ENCODE peak calls at places on chromosomes 3 and 15, in eight cellular contexts. One of them, this sample, is unnamed.

GRCh38 chr15:67331676-67332075 is 77.1 kb downstream of the IQCH start:
- DNase-seq in AG09319: no peak
- DNase-seq in adrenal gland: no peak
- DNase-seq in fibroblast of lung: no peak
- DNase-seq in fibroblast of the aortic adventitia: peak
- DNase-seq in endothelial cell: no peak
- DNase-seq in foreskin fibroblast: peak
- DNase-seq in CD8-positive, alpha-beta T cell: no peak
- DNase-seq in this sample: peak

GRCh38 chr3:129077222-129077621 is 16.6 kb downstream of the GP9 start:
- DNase-seq in AG09319: no peak
- DNase-seq in adrenal gland: no peak
- DNase-seq in fibroblast of lung: peak
- DNase-seq in fibroblast of the aortic adventitia: peak
- DNase-seq in endothelial cell: no peak
- DNase-seq in foreskin fibroblast: peak
- DNase-seq in CD8-positive, alpha-beta T cell: no peak
- DNase-seq in this sample: peak

GRCh38 chr3:40086890-40087884 is 222.3 kb upstream of the EIF1B start:
- DNase-seq in AG09319: no peak
- DNase-seq in adrenal gland: no peak
- DNase-seq in fibroblast of lung: no peak
- DNase-seq in fibroblast of the aortic adventitia: peak
- DNase-seq in endothelial cell: no peak
- DNase-seq in foreskin fibroblast: peak
- DNase-seq in CD8-positive, alpha-beta T cell: no peak
- DNase-seq in this sample: peak

GRCh38 chr3:114903213-114903612 is 243.9 kb downstream of the ZBTB20 start:
- DNase-seq in AG09319: no peak
- DNase-seq in adrenal gland: no peak
- DNase-seq in fibroblast of lung: no peak
- DNase-seq in fibroblast of the aortic adventitia: no peak
- DNase-seq in endothelial cell: no peak
- DNase-seq in foreskin fibroblast: peak
- DNase-seq in CD8-positive, alpha-beta T cell: no peak
- DNase-seq in this sample: peak

GRCh38 chr3:143358793-143359491 is 239.4 kb downstream of the CHST2 start:
- DNase-seq in AG09319: no peak
- DNase-seq in adrenal gland: no peak
- DNase-seq in fibroblast of lung: no peak
- DNase-seq in fibroblast of the aortic adventitia: no peak
- DNase-seq in endothelial cell: no peak
- DNase-seq in foreskin fibroblast: no peak
- DNase-seq in CD8-positive, alpha-beta T cell: no peak
- DNase-seq in this sample: no peak

GRCh38 chr3:61778095-61778494 is 216.7 kb downstream of the PTPRG start:
- DNase-seq in AG09319: no peak
- DNase-seq in adrenal gland: no peak
- DNase-seq in fibroblast of lung: no peak
- DNase-seq in fibroblast of the aortic adventitia: no peak
- DNase-seq in endothelial cell: no peak
- DNase-seq in foreskin fibroblast: no peak
- DNase-seq in CD8-positive, alpha-beta T cell: no peak
- DNase-seq in this sample: no peak

GRCh38 chr3:29441020-29441324 is 160.1 kb downstream of the RBMS3 start:
- DNase-seq in AG09319: no peak
- DNase-seq in adrenal gland: no peak
- DNase-seq in fibroblast of lung: no peak
- DNase-seq in fibroblast of the aortic adventitia: no peak
- DNase-seq in endothelial cell: no peak
- DNase-seq in foreskin fibroblast: no peak
- DNase-seq in CD8-positive, alpha-beta T cell: no peak
- DNase-seq in this sample: no peak

GRCh38 chr3:188348445-188349244 is 194.7 kb downstream of the LPP start:
- DNase-seq in AG09319: peak
- DNase-seq in adrenal gland: peak
- DNase-seq in fibroblast of lung: peak
- DNase-seq in fibroblast of the aortic adventitia: peak
- DNase-seq in endothelial cell: no peak
- DNase-seq in foreskin fibroblast: peak
- DNase-seq in CD8-positive, alpha-beta T cell: no peak
- DNase-seq in this sample: peak

GRCh38 chr15:100759698-100760356 is 119.8 kb upstream of the ALDH1A3 start:
- DNase-seq in AG09319: no peak
- DNase-seq in adrenal gland: peak
- DNase-seq in fibroblast of lung: peak
- DNase-seq in fibroblast of the aortic adventitia: peak
- DNase-seq in endothelial cell: no peak
- DNase-seq in foreskin fibroblast: peak
- DNase-seq in CD8-positive, alpha-beta T cell: no peak
- DNase-seq in this sample: peak

GRCh38 chr3:58556001-58556400 is 19.0 kb upstream of the ACOX2 start:
- DNase-seq in AG09319: no peak
- DNase-seq in adrenal gland: no peak
- DNase-seq in fibroblast of lung: no peak
- DNase-seq in fibroblast of the aortic adventitia: no peak
- DNase-seq in endothelial cell: no peak
- DNase-seq in foreskin fibroblast: no peak
- DNase-seq in CD8-positive, alpha-beta T cell: no peak
- DNase-seq in this sample: no peak

GRCh38 chr3:194137314-194138097 is 1.6 kb downstream of the HES1 start:
- DNase-seq in AG09319: no peak
- DNase-seq in adrenal gland: peak
- DNase-seq in fibroblast of lung: peak
- DNase-seq in fibroblast of the aortic adventitia: no peak
- DNase-seq in endothelial cell: peak
- DNase-seq in foreskin fibroblast: peak
- DNase-seq in CD8-positive, alpha-beta T cell: peak
- DNase-seq in this sample: peak

GRCh38 chr3:14248849-14249523 is 70.4 kb downstream of the LSM3 start:
- DNase-seq in AG09319: no peak
- DNase-seq in adrenal gland: no peak
- DNase-seq in fibroblast of lung: no peak
- DNase-seq in fibroblast of the aortic adventitia: no peak
- DNase-seq in endothelial cell: no peak
- DNase-seq in foreskin fibroblast: peak
- DNase-seq in CD8-positive, alpha-beta T cell: no peak
- DNase-seq in this sample: no peak

GRCh38 chr3:147554332-147554731 is 145.2 kb downstream of the ZIC1 start:
- DNase-seq in AG09319: no peak
- DNase-seq in adrenal gland: no peak
- DNase-seq in fibroblast of lung: no peak
- DNase-seq in fibroblast of the aortic adventitia: no peak
- DNase-seq in endothelial cell: no peak
- DNase-seq in foreskin fibroblast: no peak
- DNase-seq in CD8-positive, alpha-beta T cell: no peak
- DNase-seq in this sample: no peak

GRCh38 chr15:64568765-64569164 is 108.4 kb downstream of the ZNF609 start:
- DNase-seq in AG09319: no peak
- DNase-seq in adrenal gland: no peak
- DNase-seq in fibroblast of lung: no peak
- DNase-seq in fibroblast of the aortic adventitia: no peak
- DNase-seq in endothelial cell: no peak
- DNase-seq in foreskin fibroblast: no peak
- DNase-seq in CD8-positive, alpha-beta T cell: no peak
- DNase-seq in this sample: no peak

GRCh38 chr3:119681279-119681678 is 4.1 kb upstream of the COX17 start:
- DNase-seq in AG09319: no peak
- DNase-seq in adrenal gland: no peak
- DNase-seq in fibroblast of lung: peak
- DNase-seq in fibroblast of the aortic adventitia: peak
- DNase-seq in endothelial cell: no peak
- DNase-seq in foreskin fibroblast: peak
- DNase-seq in CD8-positive, alpha-beta T cell: no peak
- DNase-seq in this sample: peak

GRCh38 chr3:128970741-128971048 is 23.2 kb downstream of the CFAP92 start:
- DNase-seq in AG09319: no peak
- DNase-seq in adrenal gland: no peak
- DNase-seq in fibroblast of lung: peak
- DNase-seq in fibroblast of the aortic adventitia: no peak
- DNase-seq in endothelial cell: no peak
- DNase-seq in foreskin fibroblast: no peak
- DNase-seq in CD8-positive, alpha-beta T cell: no peak
- DNase-seq in this sample: no peak

GRCh38 chr3:22685598-22685997 is 517.5 kb upstream of the UBE2E2 start:
- DNase-seq in AG09319: no peak
- DNase-seq in adrenal gland: no peak
- DNase-seq in fibroblast of lung: no peak
- DNase-seq in fibroblast of the aortic adventitia: no peak
- DNase-seq in endothelial cell: peak
- DNase-seq in foreskin fibroblast: peak
- DNase-seq in CD8-positive, alpha-beta T cell: no peak
- DNase-seq in this sample: peak

GRCh38 chr3:99700637-99701268 is 62.4 kb downstream of the COL8A1 start:
- DNase-seq in AG09319: no peak
- DNase-seq in adrenal gland: no peak
- DNase-seq in fibroblast of lung: peak
- DNase-seq in fibroblast of the aortic adventitia: peak
- DNase-seq in endothelial cell: no peak
- DNase-seq in foreskin fibroblast: peak
- DNase-seq in CD8-positive, alpha-beta T cell: no peak
- DNase-seq in this sample: peak

GRCh38 chr15:41334293-41335120 is 1.8 kb downstream of the NUSAP1 start:
- DNase-seq in AG09319: no peak
- DNase-seq in adrenal gland: no peak
- DNase-seq in fibroblast of lung: no peak
- DNase-seq in fibroblast of the aortic adventitia: no peak
- DNase-seq in endothelial cell: no peak
- DNase-seq in foreskin fibroblast: no peak
- DNase-seq in CD8-positive, alpha-beta T cell: no peak
- DNase-seq in this sample: no peak

GRCh38 chr15:65969865-65970832 is 100.9 kb downstream of the RAB11A start:
- DNase-seq in AG09319: no peak
- DNase-seq in adrenal gland: no peak
- DNase-seq in fibroblast of lung: no peak
- DNase-seq in fibroblast of the aortic adventitia: no peak
- DNase-seq in endothelial cell: no peak
- DNase-seq in foreskin fibroblast: no peak
- DNase-seq in CD8-positive, alpha-beta T cell: no peak
- DNase-seq in this sample: no peak

GRCh38 chr15:55737373-55737772 is 5.6 kb downstream of the PRTG start:
- DNase-seq in AG09319: no peak
- DNase-seq in adrenal gland: no peak
- DNase-seq in fibroblast of lung: peak
- DNase-seq in fibroblast of the aortic adventitia: peak
- DNase-seq in endothelial cell: peak
- DNase-seq in foreskin fibroblast: peak
- DNase-seq in CD8-positive, alpha-beta T cell: no peak
- DNase-seq in this sample: peak

GRCh38 chr3:27253831-27254230 is 115.4 kb downstream of the NEK10 start:
- DNase-seq in AG09319: peak
- DNase-seq in adrenal gland: peak
- DNase-seq in fibroblast of lung: peak
- DNase-seq in fibroblast of the aortic adventitia: peak
- DNase-seq in endothelial cell: peak
- DNase-seq in foreskin fibroblast: peak
- DNase-seq in CD8-positive, alpha-beta T cell: no peak
- DNase-seq in this sample: peak

GRCh38 chr3:133956333-133956732 is 60.7 kb upstream of the RAB6B start:
- DNase-seq in AG09319: no peak
- DNase-seq in adrenal gland: peak
- DNase-seq in fibroblast of lung: no peak
- DNase-seq in fibroblast of the aortic adventitia: no peak
- DNase-seq in endothelial cell: peak
- DNase-seq in foreskin fibroblast: no peak
- DNase-seq in CD8-positive, alpha-beta T cell: no peak
- DNase-seq in this sample: no peak

GRCh38 chr15:45715528-45715927 is 80.7 kb downstream of the SQOR start:
- DNase-seq in AG09319: no peak
- DNase-seq in adrenal gland: no peak
- DNase-seq in fibroblast of lung: no peak
- DNase-seq in fibroblast of the aortic adventitia: peak
- DNase-seq in endothelial cell: no peak
- DNase-seq in foreskin fibroblast: peak
- DNase-seq in CD8-positive, alpha-beta T cell: no peak
- DNase-seq in this sample: peak
- TF ChIP-seq CTCF in AG09319: peak
- TF ChIP-seq CTCF in adrenal gland: no peak
- TF ChIP-seq CTCF in fibroblast of lung: peak
- TF ChIP-seq CTCF in fibroblast of the aortic adventitia: peak
- TF ChIP-seq CTCF in endothelial cell: no peak
- TF ChIP-seq CTCF in foreskin fibroblast: peak
- TF ChIP-seq CTCF in CD8-positive, alpha-beta T cell: no peak
- TF ChIP-seq CTCF in this sample: peak

GRCh38 chr3:12807066-12807465 is 10.6 kb downstream of the CAND2 start:
- DNase-seq in AG09319: no peak
- DNase-seq in adrenal gland: no peak
- DNase-seq in fibroblast of lung: no peak
- DNase-seq in fibroblast of the aortic adventitia: no peak
- DNase-seq in endothelial cell: no peak
- DNase-seq in foreskin fibroblast: no peak
- DNase-seq in CD8-positive, alpha-beta T cell: no peak
- DNase-seq in this sample: no peak
- TF ChIP-seq CTCF in AG09319: no peak
- TF ChIP-seq CTCF in adrenal gland: no peak
- TF ChIP-seq CTCF in fibroblast of lung: no peak
- TF ChIP-seq CTCF in fibroblast of the aortic adventitia: no peak
- TF ChIP-seq CTCF in endothelial cell: no peak
- TF ChIP-seq CTCF in foreskin fibroblast: no peak
- TF ChIP-seq CTCF in CD8-positive, alpha-beta T cell: no peak
- TF ChIP-seq CTCF in this sample: no peak

GRCh38 chr3:4571690-4572334 is 78.7 kb downstream of the ITPR1 start:
- DNase-seq in AG09319: no peak
- DNase-seq in adrenal gland: no peak
- DNase-seq in fibroblast of lung: peak
- DNase-seq in fibroblast of the aortic adventitia: no peak
- DNase-seq in endothelial cell: no peak
- DNase-seq in foreskin fibroblast: no peak
- DNase-seq in CD8-positive, alpha-beta T cell: no peak
- DNase-seq in this sample: peak
- TF ChIP-seq CTCF in AG09319: no peak
- TF ChIP-seq CTCF in adrenal gland: no peak
- TF ChIP-seq CTCF in fibroblast of lung: no peak
- TF ChIP-seq CTCF in fibroblast of the aortic adventitia: no peak
- TF ChIP-seq CTCF in endothelial cell: peak
- TF ChIP-seq CTCF in foreskin fibroblast: no peak
- TF ChIP-seq CTCF in CD8-positive, alpha-beta T cell: no peak
- TF ChIP-seq CTCF in this sample: peak

GRCh38 chr3:148718982-148719862 is 21.5 kb downstream of the AGTR1 start:
- DNase-seq in AG09319: no peak
- DNase-seq in adrenal gland: no peak
- DNase-seq in fibroblast of lung: no peak
- DNase-seq in fibroblast of the aortic adventitia: peak
- DNase-seq in endothelial cell: no peak
- DNase-seq in foreskin fibroblast: peak
- DNase-seq in CD8-positive, alpha-beta T cell: no peak
- DNase-seq in this sample: peak

GRCh38 chr3:148714521-148714920 is 16.8 kb downstream of the AGTR1 start:
- DNase-seq in AG09319: no peak
- DNase-seq in adrenal gland: no peak
- DNase-seq in fibroblast of lung: no peak
- DNase-seq in fibroblast of the aortic adventitia: no peak
- DNase-seq in endothelial cell: no peak
- DNase-seq in foreskin fibroblast: no peak
- DNase-seq in CD8-positive, alpha-beta T cell: no peak
- DNase-seq in this sample: no peak

GRCh38 chr3:148720873-148721272 is 23.2 kb downstream of the AGTR1 start:
- DNase-seq in AG09319: no peak
- DNase-seq in adrenal gland: no peak
- DNase-seq in fibroblast of lung: no peak
- DNase-seq in fibroblast of the aortic adventitia: no peak
- DNase-seq in endothelial cell: no peak
- DNase-seq in foreskin fibroblast: no peak
- DNase-seq in CD8-positive, alpha-beta T cell: no peak
- DNase-seq in this sample: no peak

GRCh38 chr3:148717918-148718317 is 20.2 kb downstream of the AGTR1 start:
- DNase-seq in AG09319: no peak
- DNase-seq in adrenal gland: no peak
- DNase-seq in fibroblast of lung: no peak
- DNase-seq in fibroblast of the aortic adventitia: no peak
- DNase-seq in endothelial cell: no peak
- DNase-seq in foreskin fibroblast: no peak
- DNase-seq in CD8-positive, alpha-beta T cell: no peak
- DNase-seq in this sample: no peak

GRCh38 chr3:148716657-148717056 is 19.0 kb downstream of the AGTR1 start:
- DNase-seq in AG09319: no peak
- DNase-seq in adrenal gland: no peak
- DNase-seq in fibroblast of lung: no peak
- DNase-seq in fibroblast of the aortic adventitia: no peak
- DNase-seq in endothelial cell: no peak
- DNase-seq in foreskin fibroblast: no peak
- DNase-seq in CD8-positive, alpha-beta T cell: no peak
- DNase-seq in this sample: peak
- TF ChIP-seq CTCF in AG09319: no peak
- TF ChIP-seq CTCF in adrenal gland: no peak
- TF ChIP-seq CTCF in fibroblast of lung: no peak
- TF ChIP-seq CTCF in fibroblast of the aortic adventitia: peak
- TF ChIP-seq CTCF in endothelial cell: no peak
- TF ChIP-seq CTCF in foreskin fibroblast: no peak
- TF ChIP-seq CTCF in CD8-positive, alpha-beta T cell: no peak
- TF ChIP-seq CTCF in this sample: peak

This sample was measured in choroid plexus epithelial cell.